ENCODE peak calls at places on chromosomes 6 and 20, in five cellular contexts. One of them, this sample, is unnamed. For H3K27me3, the result is how much of the 10 kb centered on the place peaks cover.

GRCh38 chr6:1316482-1317220 is 4.8 kb downstream of the FOXQ1 start:
- DNase-seq in sigmoid colon: no peak
- DNase-seq in brain microvascular endothelial cell: no peak
- DNase-seq in tibial artery: no peak
- DNase-seq in fibroblast of lung: no peak
- DNase-seq in this sample: no peak

GRCh38 chr6:119727504-119728219 is 378.1 kb upstream of the MAN1A1 start:
- DNase-seq in tibial artery: no peak
- DNase-seq in brain microvascular endothelial cell: no peak
- DNase-seq in sigmoid colon: no peak
- DNase-seq in fibroblast of lung: no peak
- DNase-seq in this sample: no peak

GRCh38 chr6:157292202-157292601 is 31.1 kb downstream of the TMEM242 start:
- DNase-seq in tibial artery: no peak
- DNase-seq in fibroblast of lung: no peak
- DNase-seq in sigmoid colon: no peak
- DNase-seq in brain microvascular endothelial cell: no peak
- DNase-seq in this sample: no peak

GRCh38 chr20:10581823-10582222 is 92.0 kb downstream of the JAG1 start:
- DNase-seq in tibial artery: no peak
- DNase-seq in brain microvascular endothelial cell: peak
- DNase-seq in sigmoid colon: no peak
- DNase-seq in fibroblast of lung: no peak
- DNase-seq in this sample: no peak

GRCh38 chr20:5198651-5198924 is 71.8 kb downstream of the CDS2 start:
- DNase-seq in fibroblast of lung: no peak
- DNase-seq in brain microvascular endothelial cell: no peak
- DNase-seq in tibial artery: no peak
- DNase-seq in sigmoid colon: no peak
- DNase-seq in this sample: no peak

GRCh38 chr20:25233016-25233772 is 14.7 kb upstream of the PYGB start:
- DNase-seq in brain microvascular endothelial cell: peak
- DNase-seq in tibial artery: peak
- DNase-seq in sigmoid colon: peak
- DNase-seq in fibroblast of lung: peak
- DNase-seq in this sample: peak

GRCh38 chr6:96089173-96089572 is 73.4 kb downstream of the FUT9 start:
- DNase-seq in brain microvascular endothelial cell: no peak
- DNase-seq in fibroblast of lung: no peak
- DNase-seq in tibial artery: no peak
- DNase-seq in sigmoid colon: no peak
- DNase-seq in this sample: no peak

GRCh38 chr6:20583447-20583806 is 49.2 kb downstream of the CDKAL1 start:
- DNase-seq in tibial artery: no peak
- DNase-seq in brain microvascular endothelial cell: no peak
- DNase-seq in fibroblast of lung: no peak
- DNase-seq in sigmoid colon: no peak
- DNase-seq in this sample: no peak

GRCh38 chr6:24126586-24127192 is 674 bp downstream of the NRSN1 start:
- DNase-seq in brain microvascular endothelial cell: peak
- DNase-seq in fibroblast of lung: peak
- DNase-seq in sigmoid colon: no peak
- DNase-seq in tibial artery: no peak
- DNase-seq in this sample: peak

GRCh38 chr6:341914-342831 is 49.4 kb upstream of the IRF4 start:
- DNase-seq in tibial artery: no peak
- DNase-seq in brain microvascular endothelial cell: no peak
- DNase-seq in sigmoid colon: no peak
- DNase-seq in fibroblast of lung: no peak
- DNase-seq in this sample: no peak

GRCh38 chr6:133301739-133302138 is 60.6 kb downstream of the EYA4 start:
- DNase-seq in sigmoid colon: no peak
- DNase-seq in tibial artery: no peak
- DNase-seq in brain microvascular endothelial cell: no peak
- DNase-seq in fibroblast of lung: no peak
- DNase-seq in this sample: no peak

GRCh38 chr20:51061646-51062045 is 38.7 kb upstream of the KCNG1 start:
- DNase-seq in sigmoid colon: no peak
- DNase-seq in brain microvascular endothelial cell: no peak
- DNase-seq in fibroblast of lung: no peak
- DNase-seq in tibial artery: no peak
- DNase-seq in this sample: no peak

GRCh38 chr6:80531676-80532619 is 425.5 kb downstream of the BCKDHB start:
- DNase-seq in sigmoid colon: no peak
- DNase-seq in fibroblast of lung: no peak
- DNase-seq in brain microvascular endothelial cell: no peak
- DNase-seq in tibial artery: no peak
- DNase-seq in this sample: no peak

GRCh38 chr6:161903584-161904232 is 629.8 kb upstream of the AGPAT4 start:
- DNase-seq in brain microvascular endothelial cell: no peak
- DNase-seq in fibroblast of lung: no peak
- DNase-seq in sigmoid colon: no peak
- DNase-seq in tibial artery: no peak
- DNase-seq in this sample: no peak

GRCh38 chr6:54100411-54101006 is 10.7 kb upstream of the MLIP start:
- DNase-seq in fibroblast of lung: no peak
- DNase-seq in tibial artery: no peak
- DNase-seq in sigmoid colon: no peak
- DNase-seq in brain microvascular endothelial cell: no peak
- DNase-seq in this sample: no peak

GRCh38 chr6:147712841-147713240 is 204.4 kb downstream of the SAMD5 start:
- DNase-seq in brain microvascular endothelial cell: peak
- DNase-seq in tibial artery: no peak
- DNase-seq in sigmoid colon: no peak
- DNase-seq in fibroblast of lung: no peak
- DNase-seq in this sample: no peak

GRCh38 chr6:4017847-4018193 is 61.1 kb downstream of the FAM217A start:
- DNase-seq in brain microvascular endothelial cell: peak
- DNase-seq in sigmoid colon: no peak
- DNase-seq in tibial artery: no peak
- DNase-seq in fibroblast of lung: peak
- DNase-seq in this sample: no peak

GRCh38 chr6:22067127-22067526 is 229.7 kb downstream of the PRL start:
- DNase-seq in sigmoid colon: no peak
- DNase-seq in tibial artery: no peak
- DNase-seq in fibroblast of lung: no peak
- DNase-seq in brain microvascular endothelial cell: no peak
- DNase-seq in this sample: no peak

GRCh38 chr20:43558412-43559146 is at the start of gene SGK2:
- DNase-seq in sigmoid colon: no peak
- DNase-seq in brain microvascular endothelial cell: peak
- DNase-seq in fibroblast of lung: peak
- DNase-seq in tibial artery: no peak
- DNase-seq in this sample: no peak

GRCh38 chr20:36493013-36493800 is 48.1 kb upstream of the MYL9 start:
- DNase-seq in fibroblast of lung: no peak
- DNase-seq in brain microvascular endothelial cell: no peak
- DNase-seq in tibial artery: no peak
- DNase-seq in sigmoid colon: no peak
- DNase-seq in this sample: no peak

GRCh38 chr20:23141450-23142161 is 55.5 kb upstream of the CD93 start:
- DNase-seq in sigmoid colon: peak
- DNase-seq in fibroblast of lung: no peak
- DNase-seq in tibial artery: peak
- DNase-seq in brain microvascular endothelial cell: no peak
- DNase-seq in this sample: no peak

GRCh38 chr6:140225587-140226438 is 851.4 kb upstream of the CITED2 start:
- DNase-seq in tibial artery: no peak
- DNase-seq in sigmoid colon: no peak
- DNase-seq in fibroblast of lung: peak
- DNase-seq in brain microvascular endothelial cell: peak
- DNase-seq in this sample: no peak

GRCh38 chr20:57594092-57594911 is 25.9 kb downstream of the ZBP1 start:
- DNase-seq in tibial artery: no peak
- DNase-seq in sigmoid colon: peak
- DNase-seq in fibroblast of lung: peak
- DNase-seq in brain microvascular endothelial cell: no peak
- DNase-seq in this sample: peak

GRCh38 chr20:45456632-45457031 is 12.9 kb upstream of the WFDC2 start:
- DNase-seq in brain microvascular endothelial cell: no peak
- DNase-seq in fibroblast of lung: no peak
- DNase-seq in tibial artery: no peak
- DNase-seq in sigmoid colon: no peak
- DNase-seq in this sample: no peak

GRCh38 chr6:12064125-12064524 is 52.0 kb downstream of the HIVEP1 start:
- DNase-seq in sigmoid colon: no peak
- DNase-seq in fibroblast of lung: peak
- DNase-seq in brain microvascular endothelial cell: no peak
- DNase-seq in tibial artery: no peak
- DNase-seq in this sample: no peak

GRCh38 chr20:62724692-62725595 is 16.3 kb downstream of the NTSR1 start:
- DNase-seq in brain microvascular endothelial cell: no peak
- DNase-seq in tibial artery: no peak
- DNase-seq in sigmoid colon: peak
- DNase-seq in fibroblast of lung: no peak
- DNase-seq in this sample: no peak

GRCh38 chr6:33317418-33317667 is 201 bp downstream of the ZBTB22 start:
- DNase-seq in brain microvascular endothelial cell: no peak
- DNase-seq in fibroblast of lung: no peak
- DNase-seq in sigmoid colon: no peak
- DNase-seq in tibial artery: no peak
- DNase-seq in this sample: no peak

GRCh38 chr6:53680489-53680888 is 14.9 kb upstream of the KLHL31 start:
- DNase-seq in brain microvascular endothelial cell: no peak
- DNase-seq in tibial artery: no peak
- DNase-seq in sigmoid colon: no peak
- DNase-seq in fibroblast of lung: no peak
- DNase-seq in this sample: no peak

GRCh38 chr6:170182093-170182780 is 108.6 kb downstream of the DLL1 start:
- DNase-seq in tibial artery: no peak
- DNase-seq in fibroblast of lung: no peak
- DNase-seq in brain microvascular endothelial cell: no peak
- DNase-seq in sigmoid colon: no peak
- DNase-seq in this sample: no peak

GRCh38 chr20:54049156-54049555 is 21.2 kb downstream of the BCAS1 start:
- DNase-seq in tibial artery: no peak
- DNase-seq in brain microvascular endothelial cell: no peak
- DNase-seq in fibroblast of lung: no peak
- DNase-seq in sigmoid colon: no peak
- DNase-seq in this sample: no peak

DNA sequence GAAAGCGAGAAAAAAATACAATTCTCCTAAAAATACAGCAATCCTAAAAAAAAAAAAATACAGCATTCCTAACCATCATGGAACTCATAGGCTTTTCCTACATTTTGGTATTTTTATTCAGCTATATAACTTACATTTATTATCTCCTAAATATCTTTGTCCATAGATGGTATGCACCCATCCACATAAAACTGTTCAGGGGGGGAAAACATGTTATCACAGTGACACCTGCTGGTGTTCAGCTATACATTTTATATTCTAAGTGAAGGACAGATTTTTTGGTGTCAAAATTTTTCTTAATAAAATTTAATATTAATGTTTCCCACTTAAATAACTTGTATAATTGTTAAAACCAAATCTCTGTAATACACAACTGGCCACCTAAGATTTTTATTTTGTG is 58.0 kb downstream of the BLOC1S5 start:
- DNase-seq in sigmoid colon: no peak
- DNase-seq in fibroblast of lung: peak
- DNase-seq in tibial artery: no peak
- DNase-seq in brain microvascular endothelial cell: peak
- DNase-seq in this sample: no peak
- TF ChIP-seq CTCF in sigmoid colon: peak
- TF ChIP-seq CTCF in fibroblast of lung: peak
- TF ChIP-seq CTCF in tibial artery: no peak
- TF ChIP-seq CTCF in brain microvascular endothelial cell: peak
- TF ChIP-seq CTCF in this sample: peak

GRCh38 chr20:37901667-37902503 is 1.0 kb upstream of the VSTM2L start:
- DNase-seq in tibial artery: no peak
- DNase-seq in fibroblast of lung: peak
- DNase-seq in sigmoid colon: no peak
- DNase-seq in brain microvascular endothelial cell: peak
- DNase-seq in this sample: no peak
- H3K27me3 ChIP-seq in tibial artery: under half
- H3K27me3 ChIP-seq in fibroblast of lung: half or more
- H3K27me3 ChIP-seq in sigmoid colon: under half
- H3K27me3 ChIP-seq in brain microvascular endothelial cell: under half
- H3K27me3 ChIP-seq in this sample: under half

GRCh38 chr6:87518453-87518852 is 45.7 kb downstream of the SLC35A1 start:
- DNase-seq in tibial artery: no peak
- DNase-seq in sigmoid colon: no peak
- DNase-seq in brain microvascular endothelial cell: no peak
- DNase-seq in fibroblast of lung: no peak
- DNase-seq in this sample: no peak

DNA sequence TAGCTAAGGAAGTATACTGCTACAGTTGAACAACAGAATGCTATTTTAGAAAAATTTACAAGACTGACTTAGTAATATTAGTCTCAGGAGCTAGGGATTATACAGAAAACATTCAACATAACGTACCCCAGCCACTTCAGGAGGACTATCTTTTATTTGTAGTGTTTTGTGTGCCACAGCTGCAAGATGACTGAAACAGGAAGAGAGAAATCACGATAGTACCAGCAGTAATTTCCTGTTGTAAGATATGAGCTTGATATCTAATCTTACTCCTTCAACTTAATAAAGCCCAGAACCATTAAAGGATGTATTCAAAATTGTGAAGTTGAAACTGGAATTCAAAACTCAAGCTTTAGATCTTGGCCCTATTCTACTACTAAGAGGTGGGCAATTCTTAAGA is 42.1 kb downstream of the SLC35A1 start:
- DNase-seq in fibroblast of lung: no peak
- DNase-seq in tibial artery: no peak
- DNase-seq in brain microvascular endothelial cell: no peak
- DNase-seq in sigmoid colon: no peak
- DNase-seq in this sample: no peak
- H3K27ac ChIP-seq in fibroblast of lung: no peak
- H3K27ac ChIP-seq in tibial artery: no peak
- H3K27ac ChIP-seq in brain microvascular endothelial cell: no peak
- H3K27ac ChIP-seq in sigmoid colon: no peak
- H3K27ac ChIP-seq in this sample: no peak

DNA sequence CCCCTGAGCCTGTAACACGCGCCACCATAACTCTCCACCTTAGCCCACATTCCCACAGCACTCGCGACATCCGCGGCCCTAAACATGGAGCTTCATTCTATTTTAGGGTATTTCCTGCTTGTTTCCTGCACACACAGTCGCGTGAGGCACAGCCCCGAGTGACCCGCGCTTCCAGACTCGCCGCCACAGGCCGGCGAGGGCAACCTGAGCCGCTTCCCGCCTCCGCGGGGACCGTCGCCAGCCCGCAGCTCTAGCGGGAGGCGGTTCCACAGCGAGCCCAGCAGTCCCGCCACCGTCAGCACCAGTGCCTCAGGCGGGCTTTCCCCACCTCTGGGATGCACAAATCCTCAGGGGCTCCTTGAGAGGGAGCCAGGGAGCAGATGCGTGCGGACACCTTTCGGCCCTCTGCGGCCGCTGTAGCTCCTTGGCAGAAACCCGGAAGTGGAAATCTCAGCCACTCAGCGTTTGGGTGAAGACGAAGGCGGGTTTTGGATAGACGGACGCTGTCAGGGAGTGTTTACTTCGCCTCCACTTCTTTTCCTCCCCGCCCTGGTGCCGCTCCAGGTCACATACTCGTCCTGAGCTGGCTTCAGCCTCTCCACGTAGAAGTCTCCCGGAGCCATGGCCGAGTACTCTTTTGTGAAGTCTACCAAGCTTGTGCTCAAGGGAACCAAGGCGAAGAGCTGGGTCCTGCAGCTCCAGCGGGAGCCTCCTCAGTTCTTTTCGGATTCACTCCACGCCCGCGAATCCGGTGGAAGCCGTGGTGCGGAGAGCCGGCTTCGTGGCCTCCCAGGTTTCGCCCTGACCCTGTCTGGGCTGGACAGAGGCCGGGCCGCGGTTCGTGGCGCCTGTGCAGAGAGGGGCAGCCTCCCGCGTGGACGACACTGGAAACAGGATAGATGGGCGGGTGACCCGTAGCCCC is 2177.4 kb upstream of the DEFB115 start:
- DNase-seq in fibroblast of lung: peak
- DNase-seq in sigmoid colon: no peak
- DNase-seq in brain microvascular endothelial cell: no peak
- DNase-seq in tibial artery: peak
- DNase-seq in this sample: peak
- TF ChIP-seq CTCF in fibroblast of lung: peak
- TF ChIP-seq CTCF in sigmoid colon: no peak
- TF ChIP-seq CTCF in brain microvascular endothelial cell: no peak
- TF ChIP-seq CTCF in tibial artery: no peak
- TF ChIP-seq CTCF in this sample: no peak

This sample was measured in tibial nerve.